ENCODE peak calls at places on chromosome 21, in four cellular contexts. O is testis, T is ACHN, X is NCI-H510A. C is an unnamed sample.
A peak's percentile ranks its signal among the peaks of the same experiment; 100 is the strongest.

GRCh38 chr21:39527664-39528381 is 76.1 kb downstream of the SH3BGR start:
- DNase-seq in O (no peak), X (no peak), T (no peak), C (peak; percentile 65)

GRCh38 chr21:41980561-41980960 is 26.7 kb upstream of the C2CD2 start:
- DNase-seq in X (no peak), O (no peak), T (no peak), C (no peak)

GRCh38 chr21:31531967-31532366 is 127.5 kb upstream of the SOD1 start:
- DNase-seq in X (no peak), O (no peak), T (no peak), C (no peak)

GRCh38 chr21:42443181-42443785 is 39.6 kb downstream of the UBASH3A start:
- DNase-seq in O (no peak), T (no peak), X (no peak), C (no peak)

GRCh38 chr21:15054089-15054488 is 10.7 kb downstream of the NRIP1 start:
- DNase-seq in O (no peak), T (no peak), X (no peak), C (no peak)

GRCh38 chr21:34889287-34889536 is 159.9 kb downstream of the RUNX1 start:
- DNase-seq in O (peak; percentile 61), T (peak; percentile 47), X (no peak), C (no peak)

GRCh38 chr21:31860851-31861250 is 12.0 kb upstream of the HUNK start:
- DNase-seq in X (no peak), O (no peak), T (no peak), C (no peak)

GRCh38 chr21:35989185-35989735 is 71.1 kb downstream of the SETD4 start:
- DNase-seq in O (no peak), X (no peak), T (no peak), C (no peak)

GRCh38 chr21:25461730-25462129 is 145.6 kb downstream of the MRPL39 start:
- DNase-seq in T (no peak), O (no peak), X (no peak), C (no peak)

GRCh38 chr21:44712203-44713028 is 1.0 kb upstream of the TSPEAR start:
- DNase-seq in X (no peak), T (no peak), O (no peak), C (no peak)

GRCh38 chr21:34807146-34807880 is 138.5 kb downstream of the CLIC6 start:
- DNase-seq in X (no peak), T (peak; percentile 96), O (no peak), C (no peak)

GRCh38 chr21:27513016-27513415 is 546.1 kb upstream of the ADAMTS5 start:
- DNase-seq in X (no peak), O (no peak), T (no peak), C (no peak)

C was measured in DMS153.